ENCODE peak calls at places on chromosomes 4 and X, in eight cellular contexts. B is colonic mucosa, Y is left ventricle myocardium inferior, X is brain microvascular endothelial cell, M is gastrocnemius medialis, R is thyroid gland, S is transverse colon, U is esophagus squamous epithelium. F is an unnamed sample. For H3K27me3 and H3K36me3, the result is how much of the 10 kb centered on the place peaks cover.

GRCh38 chr4:659851-660250 is 14.2 kb downstream of the ATP5ME start:
- DNase-seq in S (no peak), U (no peak), R (no peak), X (no peak), B (no peak), M (peak), Y (no peak), F (no peak)

GRCh38 chrX:152641256-152641875 is 3.7 kb downstream of the GABRQ start:
- DNase-seq in X (no peak), Y (no peak), M (no peak), U (no peak), S (no peak), B (no peak), R (no peak), F (no peak)

GRCh38 chrX:17098516-17099247 is 152.2 kb downstream of the REPS2 start:
- DNase-seq in S (no peak), U (no peak), Y (no peak), M (no peak), B (no peak), R (no peak), X (no peak), F (no peak)

GRCh38 chr4:138182838-138183426 is 59.2 kb downstream of the SLC7A11 start:
- DNase-seq in X (peak), R (no peak), B (no peak), S (no peak), M (no peak), Y (no peak), U (no peak), F (peak)

GRCh38 chr4:137387924-137388323 is 144.4 kb downstream of the PCDH18 start:
- DNase-seq in S (no peak), R (no peak), U (no peak), X (peak), B (no peak), M (no peak), Y (no peak), F (no peak)

GRCh38 chrX:134172588-134173259 is 64.3 kb upstream of the CCDC160 start:
- DNase-seq in R (peak), M (no peak), B (no peak), S (peak), X (no peak), Y (peak), U (no peak), F (no peak)

GRCh38 chr4:41179086-41179374 is 35.3 kb downstream of the APBB2 start:
- DNase-seq in Y (no peak), S (no peak), R (no peak), M (no peak), B (no peak), X (no peak), U (no peak), F (no peak)

GRCh38 chrX:1487401-1487800 is 34.7 kb upstream of the ASMTL start:
- DNase-seq in M (no peak), X (no peak), B (no peak), Y (no peak), S (no peak), R (no peak), U (no peak), F (no peak)

GRCh38 chrX:105006103-105006502 is 214.4 kb downstream of the TEX13A start:
- DNase-seq in R (no peak), B (no peak), S (no peak), M (no peak), X (no peak), U (no peak), Y (no peak), F (no peak)

GRCh38 chrX:148555101-148555500 is 54.7 kb downstream of the AFF2 start:
- DNase-seq in S (no peak), U (no peak), R (no peak), Y (no peak), B (no peak), X (no peak), M (no peak), F (no peak)

GRCh38 chr4:108210989-108211725 is 42.4 kb upstream of the LEF1 start:
- DNase-seq in R (no peak), B (no peak), Y (no peak), S (no peak), U (no peak), M (no peak), X (no peak), F (no peak)

GRCh38 chr4:162952232-162952631 is 214.5 kb downstream of the NAF1 start:
- DNase-seq in Y (no peak), B (no peak), S (no peak), U (no peak), M (no peak), X (peak), R (no peak), F (no peak)

GRCh38 chr4:37993806-37994205 is 33.6 kb downstream of the PTTG2 start:
- DNase-seq in U (no peak), X (no peak), M (no peak), R (peak), Y (no peak), S (no peak), B (no peak), F (no peak)

GRCh38 chr4:4408132-4408523 is 21.2 kb downstream of the NSG1 start:
- DNase-seq in S (no peak), R (no peak), B (no peak), U (no peak), Y (no peak), X (no peak), M (no peak), F (no peak)

GRCh38 chr4:7854697-7855370 is 84.8 kb downstream of the AFAP1 start:
- DNase-seq in S (no peak), M (no peak), U (no peak), B (no peak), R (no peak), X (no peak), Y (no peak), F (no peak)

GRCh38 chr4:24244663-24245519 is 339.5 kb downstream of the DHX15 start:
- DNase-seq in M (peak), U (no peak), S (no peak), Y (peak), X (no peak), R (peak), B (no peak), F (no peak)

GRCh38 chr4:81982846-81983540 is 390.8 kb downstream of the HNRNPD start:
- DNase-seq in X (no peak), Y (no peak), B (no peak), R (no peak), M (no peak), S (no peak), U (no peak), F (no peak)

GRCh38 chr4:20418865-20419451 is 167.3 kb downstream of the SLIT2 start:
- DNase-seq in B (no peak), R (no peak), M (no peak), S (no peak), Y (no peak), U (no peak), X (peak), F (peak)

GRCh38 chrX:102185967-102186720 is 29.0 kb upstream of the TCP11X1 start:
- DNase-seq in M (no peak), U (no peak), S (no peak), R (no peak), B (no peak), Y (no peak), X (no peak), F (no peak)

GRCh38 chrX:131792356-131792749 is 230.7 kb upstream of the STK26 start:
- DNase-seq in R (no peak), Y (no peak), U (peak), X (peak), M (no peak), S (peak), B (peak), F (no peak)
- TF ChIP-seq CTCF in R (peak), Y (no peak), U (peak), X (peak), M (peak), S (no peak), B (no peak), F (no peak)

GRCh38 chr4:147607463-147607862 is 9.7 kb upstream of the TMEM184C start:
- DNase-seq in R (no peak), M (no peak), U (no peak), S (no peak), Y (no peak), B (no peak), X (no peak), F (no peak)

DNA sequence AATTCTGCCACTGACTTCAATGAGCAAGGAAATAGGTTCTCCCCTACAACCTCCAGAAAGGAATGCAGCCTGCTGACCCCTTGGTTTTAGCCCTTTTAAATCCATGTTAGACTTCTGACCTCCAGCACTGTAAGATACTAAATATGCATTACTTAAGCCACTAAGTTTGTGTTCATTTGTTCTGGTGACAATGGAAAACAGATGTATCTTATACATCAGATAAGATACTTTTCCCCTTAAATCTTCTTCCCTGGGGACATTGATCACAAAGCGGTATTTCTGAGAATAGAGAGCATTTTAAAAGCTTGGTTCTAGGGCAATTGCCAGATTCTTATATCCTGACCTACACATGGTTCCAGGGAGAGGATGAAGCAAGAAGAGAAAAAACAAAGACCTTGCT is 6.5 kb upstream of the TMEM184C start:
- DNase-seq in R (no peak), M (no peak), Y (no peak), S (no peak), B (no peak), U (no peak), X (no peak), F (no peak)
- H3K27me3 ChIP-seq in R (under half), M (under half), Y (under half), S (under half), B (under half), U (under half), X (under half), F (under half)

GRCh38 chr4:145842224-145842887 is 96.3 kb downstream of the ZNF827 start:
- DNase-seq in B (no peak), U (no peak), S (no peak), X (no peak), R (no peak), M (peak), Y (no peak), F (no peak)
- H3K36me3 ChIP-seq in B (under half), U (under half), S (under half), X (under half), R (under half), M (under half), Y (under half), F (under half)

GRCh38 chrX:119539872-119540271 is 25.3 kb downstream of the STEEP1 start:
- DNase-seq in R (no peak), M (no peak), S (no peak), Y (no peak), B (no peak), U (no peak), X (no peak), F (no peak)
- TF ChIP-seq CTCF in R (no peak), M (no peak), S (no peak), Y (no peak), B (no peak), U (no peak), X (peak), F (no peak)

GRCh38 chr4:2273221-2273620 is 11.3 kb upstream of the MXD4 start:
- DNase-seq in Y (no peak), B (no peak), S (no peak), U (no peak), X (no peak), R (no peak), M (no peak), F (no peak)
- H3K27me3 ChIP-seq in Y (under half), B (under half), S (under half), U (under half), X (under half), R (under half), M (under half), F (under half)

GRCh38 chr4:2694691-2695090 is 61.4 kb downstream of the TNIP2 start:
- DNase-seq in R (no peak), U (no peak), M (no peak), X (peak), B (no peak), Y (no peak), S (no peak), F (no peak)
- H3K36me3 ChIP-seq in R (half or more), U (under half), M (under half), X (half or more), B (under half), Y (half or more), S (half or more), F (under half)

DNA sequence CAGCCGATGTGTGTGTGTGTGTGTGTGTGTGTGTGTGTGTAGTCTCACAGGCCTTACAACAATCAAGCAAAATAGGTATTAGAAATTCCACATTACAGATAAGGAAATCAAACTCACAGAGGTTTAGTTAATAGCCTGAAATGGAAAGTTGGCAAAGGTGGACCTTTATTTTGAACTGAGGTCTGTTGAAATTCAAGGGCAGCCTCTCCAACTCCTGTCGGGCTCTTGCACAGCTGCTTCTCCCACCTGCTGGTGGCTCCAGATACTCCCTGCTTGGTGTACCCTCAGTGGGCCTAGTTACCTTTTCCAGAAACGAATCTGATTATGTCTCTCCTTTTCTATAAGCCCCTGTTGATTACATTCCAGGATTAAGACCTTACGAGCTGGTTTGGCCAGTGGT is 195.9 kb downstream of the MGST2 start:
- DNase-seq in B (no peak), R (no peak), U (no peak), X (no peak), M (no peak), S (no peak), Y (no peak), F (no peak)
- TF ChIP-seq CTCF in B (no peak), R (no peak), U (no peak), X (no peak), M (no peak), S (no peak), Y (peak), F (no peak)

DNA sequence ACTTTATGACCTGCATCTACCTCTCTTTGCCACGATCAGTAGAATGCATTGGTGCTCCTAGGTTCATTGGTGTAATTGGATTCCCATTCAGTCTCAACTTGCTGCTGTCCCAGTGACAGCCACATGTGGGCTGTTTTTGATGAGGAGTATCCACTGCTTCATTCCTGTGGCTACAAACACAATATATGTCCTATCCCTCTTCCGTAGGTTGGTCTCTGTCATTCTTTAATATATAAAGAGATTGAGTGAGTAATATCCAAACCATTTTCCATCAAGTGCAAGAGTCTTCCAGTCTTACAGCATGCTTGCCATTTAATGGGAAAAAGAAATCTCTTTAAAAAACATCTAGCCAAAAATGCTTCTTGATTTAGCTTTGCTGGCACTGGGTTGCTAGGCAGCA is 244.0 kb downstream of the ARHGAP10 start:
- DNase-seq in M (no peak), R (no peak), S (no peak), X (peak), B (no peak), U (no peak), Y (no peak), F (peak)
- H3K27me3 ChIP-seq in M (under half), R (under half), S (under half), X (under half), B (under half), U (under half), Y (under half), F (under half)

GRCh38 chrX:154443479-154443910 is 446 bp upstream of the FAM50A start:
- DNase-seq in U (no peak), X (no peak), R (no peak), Y (no peak), M (peak), S (no peak), B (no peak), F (no peak)

GRCh38 chrX:154444755-154445246 is 860 bp downstream of the FAM50A start:
- DNase-seq in X (no peak), Y (no peak), S (no peak), R (no peak), M (no peak), B (no peak), U (no peak), F (no peak)

GRCh38 chrX:154445776-154446175 is 1.8 kb downstream of the FAM50A start:
- DNase-seq in M (no peak), R (no peak), S (no peak), B (no peak), U (no peak), X (no peak), Y (no peak), F (no peak)

GRCh38 chrX:154441984-154442707 is 1.8 kb upstream of the FAM50A start:
- DNase-seq in S (no peak), R (no peak), M (no peak), U (no peak), B (no peak), X (no peak), Y (no peak), F (no peak)

DNA sequence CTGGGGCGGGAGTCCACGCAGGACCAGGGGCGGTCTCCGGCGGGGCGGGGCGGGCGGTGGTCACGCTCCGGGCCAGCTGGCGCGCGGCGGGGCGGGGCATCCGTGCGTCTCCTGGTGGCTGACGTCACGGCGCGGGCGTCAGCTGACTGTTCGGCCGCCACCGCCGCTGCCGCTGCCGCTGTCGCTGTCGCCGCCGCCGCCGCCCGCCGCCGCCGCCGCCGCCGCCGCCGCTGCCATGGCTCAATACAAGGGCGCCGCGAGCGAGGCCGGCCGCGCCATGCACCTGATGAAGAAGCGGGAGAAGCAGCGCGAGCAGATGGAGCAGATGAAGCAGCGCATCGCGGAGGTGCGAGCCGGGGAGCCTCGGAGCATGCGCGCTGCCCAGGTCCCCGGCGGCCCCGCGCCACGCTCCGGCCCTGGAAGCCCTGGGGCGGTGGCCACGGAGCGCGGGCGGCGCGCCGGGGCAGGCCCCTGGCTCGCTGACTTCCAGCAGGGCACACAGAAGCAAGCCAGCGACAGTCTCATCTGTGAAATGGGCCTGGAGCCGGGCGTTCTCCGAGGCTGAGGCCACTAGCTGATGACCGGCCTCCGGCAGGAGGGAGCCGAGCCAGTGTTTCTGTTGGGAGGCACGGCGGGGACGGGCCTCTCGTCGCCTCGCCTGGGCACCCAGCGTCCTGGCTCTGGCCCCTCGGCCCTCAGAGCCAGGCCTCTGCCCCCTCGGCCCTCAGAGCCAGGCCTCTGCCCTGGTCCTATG is at the start of gene FAM50A:
- DNase-seq in M (peak), U (no peak), S (peak), R (peak), X (peak), B (peak), Y (peak), F (no peak)
- H3K36me3 ChIP-seq in M (under half), U (under half), S (under half), R (under half), X (under half), B (under half), Y (under half), F (under half)

DNA sequence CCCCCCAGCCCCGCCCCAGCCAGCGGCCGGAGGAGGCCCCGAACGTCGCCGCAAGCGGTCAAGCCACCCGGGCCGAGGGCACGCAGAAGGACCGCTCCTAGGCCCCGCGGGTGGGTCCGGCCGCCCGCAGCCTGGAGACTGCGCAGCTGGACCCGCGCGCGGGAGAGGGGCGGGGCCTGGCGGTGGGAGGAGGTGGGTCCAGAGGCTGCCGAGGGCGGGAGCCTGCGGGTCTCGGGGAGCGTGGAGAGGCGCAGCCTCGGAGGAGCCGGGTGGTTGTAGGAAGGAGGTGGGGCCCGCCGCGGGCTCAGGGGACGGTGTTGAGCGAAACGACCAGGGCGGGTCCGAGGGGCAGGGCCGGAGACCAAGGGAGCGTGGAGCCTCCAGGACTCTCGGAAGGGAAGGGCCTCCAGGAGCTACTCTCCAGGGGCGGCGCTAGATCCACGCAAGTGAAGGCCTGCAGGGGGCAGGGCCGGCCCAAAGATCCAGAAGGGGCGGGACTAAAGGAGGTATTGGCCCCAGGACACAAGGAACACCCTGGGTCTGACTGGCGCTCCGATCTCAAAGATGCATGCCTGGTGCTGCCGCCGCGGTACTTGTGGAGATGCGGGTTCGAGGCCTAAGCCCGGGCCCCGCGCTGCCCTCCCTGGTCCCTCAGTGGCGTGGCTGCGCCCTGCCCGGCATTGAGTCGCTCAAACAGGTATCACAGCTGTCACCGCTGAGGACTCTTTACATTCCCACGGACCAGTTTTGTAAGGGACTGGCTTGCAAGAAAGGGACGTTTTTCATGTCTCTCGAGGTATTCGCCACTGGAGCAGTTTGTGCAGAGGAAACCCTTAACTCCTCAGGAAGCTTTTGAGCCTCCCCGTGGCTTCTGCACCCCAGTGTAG is 5.9 kb downstream of the TIMM17B start:
- DNase-seq in B (peak), U (peak), Y (peak), X (peak), R (peak), M (peak), S (peak), F (peak)
- TF ChIP-seq CTCF in B (peak), U (peak), Y (peak), X (peak), R (peak), M (peak), S (peak), F (peak)

F was measured in BJ.